ENCODE peak calls at places on chromosomes 16 and 17, in six cellular contexts. One of them, this sample, is unnamed.
A peak's percentile ranks its signal among the peaks of the same experiment; 100 is the strongest.

GRCh38 chr16:254461-254860 is 19.8 kb downstream of the FAM234A start:
- DNase-seq in GM12878: no peak
- DNase-seq in K562: no peak
- DNase-seq in HepG2: no peak
- DNase-seq in SK-N-SH: no peak
- DNase-seq in GM12892: no peak
- DNase-seq in this sample: no peak

GRCh38 chr16:85265161-85265784 is 153.0 kb upstream of the CIBAR2 start:
- DNase-seq in GM12878: no peak
- DNase-seq in K562: no peak
- DNase-seq in HepG2: no peak
- DNase-seq in SK-N-SH: no peak
- DNase-seq in GM12892: no peak
- DNase-seq in this sample: no peak

GRCh38 chr16:24499193-24499814 is 40.1 kb upstream of the RBBP6 start:
- DNase-seq in GM12878: no peak
- DNase-seq in K562: peak; percentile 44
- DNase-seq in HepG2: peak; percentile 21
- DNase-seq in SK-N-SH: peak; percentile 47
- DNase-seq in GM12892: no peak
- DNase-seq in this sample: no peak

GRCh38 chr17:13725286-13725990 is 123.7 kb upstream of the HS3ST3A1 start:
- DNase-seq in GM12878: no peak
- DNase-seq in K562: no peak
- DNase-seq in HepG2: peak; percentile 22
- DNase-seq in SK-N-SH: no peak
- DNase-seq in GM12892: no peak
- DNase-seq in this sample: no peak

GRCh38 chr17:79952265-79952877 is 83.3 kb downstream of the TBC1D16 start:
- DNase-seq in GM12878: no peak
- DNase-seq in K562: no peak
- DNase-seq in HepG2: no peak
- DNase-seq in SK-N-SH: peak; percentile 38
- DNase-seq in GM12892: peak; percentile 5
- DNase-seq in this sample: no peak

GRCh38 chr17:40547079-40547784 is 18.0 kb downstream of the CCR7 start:
- DNase-seq in GM12878: no peak
- DNase-seq in K562: no peak
- DNase-seq in HepG2: no peak
- DNase-seq in SK-N-SH: no peak
- DNase-seq in GM12892: no peak
- DNase-seq in this sample: no peak

GRCh38 chr16:87956169-87956770 is 5.0 kb downstream of the BANP start:
- DNase-seq in GM12878: peak; percentile 42
- DNase-seq in K562: peak; percentile 45
- DNase-seq in HepG2: no peak
- DNase-seq in SK-N-SH: no peak
- DNase-seq in GM12892: peak; percentile 50
- DNase-seq in this sample: peak; percentile 53

GRCh38 chr17:8144401-8145295 is 7.6 kb downstream of the PER1 start:
- DNase-seq in GM12878: no peak
- DNase-seq in K562: no peak
- DNase-seq in HepG2: no peak
- DNase-seq in SK-N-SH: no peak
- DNase-seq in GM12892: no peak
- DNase-seq in this sample: no peak

GRCh38 chr17:27846042-27846655 is 45.8 kb upstream of the NOS2 start:
- DNase-seq in GM12878: no peak
- DNase-seq in K562: no peak
- DNase-seq in HepG2: no peak
- DNase-seq in SK-N-SH: no peak
- DNase-seq in GM12892: no peak
- DNase-seq in this sample: no peak

GRCh38 chr17:42378597-42379594 is 9.3 kb downstream of the STAT3 start:
- DNase-seq in GM12878: peak; percentile 41
- DNase-seq in K562: no peak
- DNase-seq in HepG2: no peak
- DNase-seq in SK-N-SH: no peak
- DNase-seq in GM12892: no peak
- DNase-seq in this sample: no peak

GRCh38 chr17:19874256-19874655 is 6.5 kb upstream of the ULK2 start:
- DNase-seq in GM12878: no peak
- DNase-seq in K562: no peak
- DNase-seq in HepG2: no peak
- DNase-seq in SK-N-SH: no peak
- DNase-seq in GM12892: no peak
- DNase-seq in this sample: no peak

GRCh38 chr17:58327363-58328194 is 1.0 kb downstream of the TSPOAP1 start:
- DNase-seq in GM12878: no peak
- DNase-seq in K562: no peak
- DNase-seq in HepG2: no peak
- DNase-seq in SK-N-SH: peak; percentile 44
- DNase-seq in GM12892: peak; percentile 52
- DNase-seq in this sample: no peak

GRCh38 chr17:27218719-27219488 is 75.0 kb upstream of the WSB1 start:
- DNase-seq in GM12878: peak; percentile 77
- DNase-seq in K562: no peak
- DNase-seq in HepG2: no peak
- DNase-seq in SK-N-SH: no peak
- DNase-seq in GM12892: no peak
- DNase-seq in this sample: no peak

GRCh38 chr17:62801553-62801952 is 6.6 kb downstream of the MARCHF10 start:
- DNase-seq in GM12878: no peak
- DNase-seq in K562: no peak
- DNase-seq in HepG2: no peak
- DNase-seq in SK-N-SH: no peak
- DNase-seq in GM12892: no peak
- DNase-seq in this sample: no peak

GRCh38 chr17:61943117-61943516 is 15.3 kb upstream of the INTS2 start:
- DNase-seq in GM12878: no peak
- DNase-seq in K562: no peak
- DNase-seq in HepG2: no peak
- DNase-seq in SK-N-SH: no peak
- DNase-seq in GM12892: no peak
- DNase-seq in this sample: no peak

GRCh38 chr17:75131278-75132017 is at the start of gene NT5C:
- DNase-seq in GM12878: no peak
- DNase-seq in K562: peak; percentile 86
- DNase-seq in HepG2: peak; percentile 79
- DNase-seq in SK-N-SH: peak; percentile 97
- DNase-seq in GM12892: peak; percentile 96
- DNase-seq in this sample: peak; percentile 94

GRCh38 chr17:45977506-45977824 is 21.6 kb upstream of the STH start:
- DNase-seq in GM12878: no peak
- DNase-seq in K562: no peak
- DNase-seq in HepG2: no peak
- DNase-seq in SK-N-SH: no peak
- DNase-seq in GM12892: no peak
- DNase-seq in this sample: no peak

GRCh38 chr16:6687593-6687992 is 645.1 kb upstream of the RBFOX1 start:
- DNase-seq in GM12878: no peak
- DNase-seq in K562: peak; percentile 32
- DNase-seq in HepG2: no peak
- DNase-seq in SK-N-SH: no peak
- DNase-seq in GM12892: no peak
- DNase-seq in this sample: no peak

GRCh38 chr16:6684076-6684673 is 648.5 kb upstream of the RBFOX1 start:
- DNase-seq in GM12878: no peak
- DNase-seq in K562: peak; percentile 21
- DNase-seq in HepG2: peak; percentile 5
- DNase-seq in SK-N-SH: peak; percentile 36
- DNase-seq in GM12892: no peak
- DNase-seq in this sample: peak; percentile 7

DNA sequence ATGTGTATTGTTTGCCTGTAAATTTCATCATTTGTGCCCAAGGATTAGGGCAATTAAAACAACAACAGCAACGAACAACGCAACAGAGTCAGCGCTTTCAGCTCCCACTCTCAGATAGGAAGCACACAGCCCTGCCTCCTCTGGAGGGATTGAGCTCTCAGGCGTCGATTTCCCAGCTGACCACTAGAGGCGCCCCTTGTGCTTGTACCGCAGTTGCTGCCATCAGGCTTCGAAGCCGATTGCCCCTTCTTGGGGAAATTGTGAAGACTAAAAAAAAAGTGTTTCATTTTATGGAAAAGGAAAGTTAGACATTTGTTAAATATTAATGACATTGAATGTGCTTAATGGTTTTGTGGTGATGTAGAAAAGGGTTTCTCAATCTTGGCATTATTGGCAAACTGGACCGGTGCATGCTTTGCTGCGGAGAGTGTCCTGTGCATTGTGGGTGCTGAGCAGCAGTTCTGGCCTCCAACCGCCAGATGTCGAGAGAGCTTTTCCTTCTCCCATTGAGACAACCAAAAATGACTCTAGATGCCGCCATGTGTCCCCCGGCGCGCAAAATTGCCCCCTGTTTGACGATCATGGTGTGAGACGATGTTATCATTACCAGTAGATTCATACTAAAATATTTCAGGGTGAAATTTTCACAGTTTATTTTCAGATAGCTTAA is 650.4 kb upstream of the RBFOX1 start:
- DNase-seq in GM12878: no peak
- DNase-seq in K562: peak; percentile 70
- DNase-seq in HepG2: peak; percentile 20
- DNase-seq in SK-N-SH: peak; percentile 53
- DNase-seq in GM12892: peak; percentile 5
- DNase-seq in this sample: peak; percentile 15
- TF ChIP-seq TAF1 in GM12878: no peak
- TF ChIP-seq TAF1 in K562: no peak
- TF ChIP-seq TAF1 in HepG2: no peak
- TF ChIP-seq TAF1 in SK-N-SH: no peak
- TF ChIP-seq TAF1 in GM12892: no peak
- TF ChIP-seq TAF1 in this sample: no peak

GRCh38 chr16:15704545-15704987 is 54.5 kb downstream of the NDE1 start:
- DNase-seq in GM12878: no peak
- DNase-seq in K562: peak; percentile 87
- DNase-seq in HepG2: peak; percentile 75
- DNase-seq in SK-N-SH: peak; percentile 77
- DNase-seq in GM12892: peak; percentile 50
- DNase-seq in this sample: peak; percentile 53

GRCh38 chr16:15705064-15705565 is 55.1 kb downstream of the NDE1 start:
- DNase-seq in GM12878: no peak
- DNase-seq in K562: no peak
- DNase-seq in HepG2: no peak
- DNase-seq in SK-N-SH: no peak
- DNase-seq in GM12892: no peak
- DNase-seq in this sample: no peak

GRCh38 chr16:15708997-15709396 is 59.0 kb downstream of the NDE1 start:
- DNase-seq in GM12878: no peak
- DNase-seq in K562: no peak
- DNase-seq in HepG2: no peak
- DNase-seq in SK-N-SH: no peak
- DNase-seq in GM12892: no peak
- DNase-seq in this sample: no peak

GRCh38 chr16:15707332-15707731 is 57.3 kb downstream of the NDE1 start:
- DNase-seq in GM12878: no peak
- DNase-seq in K562: no peak
- DNase-seq in HepG2: no peak
- DNase-seq in SK-N-SH: no peak
- DNase-seq in GM12892: no peak
- DNase-seq in this sample: no peak

DNA sequence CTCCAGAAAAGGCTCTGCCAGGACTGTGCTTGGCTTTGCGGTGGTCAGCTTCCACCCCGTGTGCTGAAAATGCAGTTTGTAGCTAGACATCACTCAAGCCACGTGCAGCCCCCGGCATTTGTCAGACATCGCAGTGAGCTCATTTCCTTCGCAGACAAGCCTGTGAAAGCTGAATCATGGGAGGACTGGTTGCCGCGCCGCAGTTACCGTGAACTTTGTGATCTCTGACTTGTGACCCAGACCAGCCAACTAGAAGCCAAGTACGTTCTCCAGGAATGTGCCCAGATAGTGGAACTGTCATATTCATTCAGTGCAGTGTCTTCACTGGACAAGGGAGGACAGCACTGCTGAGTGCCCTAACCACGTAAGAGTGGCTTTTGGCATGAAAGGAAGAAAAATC is 58.1 kb downstream of the NDE1 start:
- DNase-seq in GM12878: no peak
- DNase-seq in K562: no peak
- DNase-seq in HepG2: no peak
- DNase-seq in SK-N-SH: no peak
- DNase-seq in GM12892: no peak
- DNase-seq in this sample: no peak
- TF ChIP-seq TAF1 in GM12878: no peak
- TF ChIP-seq TAF1 in K562: no peak
- TF ChIP-seq TAF1 in HepG2: no peak
- TF ChIP-seq TAF1 in SK-N-SH: no peak
- TF ChIP-seq TAF1 in GM12892: no peak
- TF ChIP-seq TAF1 in this sample: no peak

GRCh38 chr17:66964930-66965800 is 658 bp downstream of the CACNG4 start:
- DNase-seq in GM12878: no peak
- DNase-seq in K562: peak; percentile 33
- DNase-seq in HepG2: no peak
- DNase-seq in SK-N-SH: peak; percentile 99
- DNase-seq in GM12892: no peak
- DNase-seq in this sample: peak; percentile 55
- TF ChIP-seq TAF1 in GM12878: no peak
- TF ChIP-seq TAF1 in K562: no peak
- TF ChIP-seq TAF1 in HepG2: no peak
- TF ChIP-seq TAF1 in SK-N-SH: no peak
- TF ChIP-seq TAF1 in GM12892: no peak
- TF ChIP-seq TAF1 in this sample: no peak

GRCh38 chr17:4948166-4948996 is at the start of gene PFN1:
- DNase-seq in GM12878: peak; percentile 69
- DNase-seq in K562: peak; percentile 71
- DNase-seq in HepG2: peak; percentile 90
- DNase-seq in SK-N-SH: peak; percentile 92
- DNase-seq in GM12892: no peak
- DNase-seq in this sample: peak; percentile 75

GRCh38 chr17:4947411-4948165 is 742 bp downstream of the PFN1 start:
- DNase-seq in GM12878: no peak
- DNase-seq in K562: peak; percentile 63
- DNase-seq in HepG2: peak; percentile 50
- DNase-seq in SK-N-SH: peak; percentile 81
- DNase-seq in GM12892: no peak
- DNase-seq in this sample: peak; percentile 53

GRCh38 chr17:4946312-4946976 is 1.9 kb downstream of the PFN1 start:
- DNase-seq in GM12878: no peak
- DNase-seq in K562: no peak
- DNase-seq in HepG2: no peak
- DNase-seq in SK-N-SH: no peak
- DNase-seq in GM12892: no peak
- DNase-seq in this sample: no peak

GRCh38 chr17:4945944-4946280 is 2.4 kb downstream of the PFN1 start:
- DNase-seq in GM12878: no peak
- DNase-seq in K562: no peak
- DNase-seq in HepG2: no peak
- DNase-seq in SK-N-SH: no peak
- DNase-seq in GM12892: no peak
- DNase-seq in this sample: no peak

DNA sequence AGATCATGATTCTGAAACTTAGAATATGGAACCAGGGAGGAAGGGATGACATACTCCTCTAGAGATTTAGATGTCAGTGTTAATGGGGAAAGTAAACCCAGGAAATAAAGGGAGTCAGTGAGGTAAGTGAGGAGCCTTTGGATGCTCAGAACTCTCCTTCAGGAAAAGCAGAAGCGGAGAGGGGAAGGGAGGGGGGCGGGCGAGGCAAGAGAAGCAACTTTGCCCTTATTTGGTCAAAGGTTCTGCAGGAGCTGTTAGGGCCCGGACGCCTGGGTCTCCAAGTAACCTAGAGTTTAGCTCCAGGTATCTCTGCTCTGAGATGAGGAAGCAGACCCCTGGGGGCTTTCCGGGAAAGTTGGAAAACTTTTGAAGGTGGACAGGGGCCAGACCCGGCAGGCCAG is 1.3 kb downstream of the PFN1 start:
- DNase-seq in GM12878: no peak
- DNase-seq in K562: no peak
- DNase-seq in HepG2: no peak
- DNase-seq in SK-N-SH: no peak
- DNase-seq in GM12892: no peak
- DNase-seq in this sample: no peak
- TF ChIP-seq TAF1 in GM12878: no peak
- TF ChIP-seq TAF1 in K562: no peak
- TF ChIP-seq TAF1 in HepG2: no peak
- TF ChIP-seq TAF1 in SK-N-SH: no peak
- TF ChIP-seq TAF1 in GM12892: no peak
- TF ChIP-seq TAF1 in this sample: peak; percentile 14